ENCODE peak calls at places on chromosomes 4 and X, in four cellular contexts. One of them, this sample, is unnamed.
A peak's percentile ranks its signal among the peaks of the same experiment; 100 is the strongest.

GRCh38 chr4:147831452-147832192 is 99.7 kb downstream of the ARHGAP10 start:
- DNase-seq in foreskin fibroblast: peak; percentile 93
- DNase-seq in endothelial cell: no peak
- DNase-seq in vagina: no peak
- DNase-seq in this sample: no peak

GRCh38 chr4:174559894-174560293 is 37.6 kb upstream of the HPGD start:
- DNase-seq in foreskin fibroblast: no peak
- DNase-seq in endothelial cell: no peak
- DNase-seq in vagina: no peak
- DNase-seq in this sample: no peak

GRCh38 chr4:10013722-10014121 is 7.6 kb downstream of the SLC2A9 start:
- DNase-seq in vagina: no peak
- DNase-seq in endothelial cell: peak; percentile 71
- DNase-seq in foreskin fibroblast: no peak
- DNase-seq in this sample: peak; percentile 77

GRCh38 chr4:30720021-30720655 is at the start of gene PCDH7:
- DNase-seq in foreskin fibroblast: no peak
- DNase-seq in endothelial cell: peak; percentile 26
- DNase-seq in vagina: no peak
- DNase-seq in this sample: peak; percentile 37

GRCh38 chr4:98181815-98182214 is 38.5 kb upstream of the STPG2 start:
- DNase-seq in endothelial cell: no peak
- DNase-seq in vagina: no peak
- DNase-seq in foreskin fibroblast: no peak
- DNase-seq in this sample: no peak

GRCh38 chr4:87073570-87074470 is 139.0 kb downstream of the AFF1 start:
- DNase-seq in foreskin fibroblast: no peak
- DNase-seq in endothelial cell: no peak
- DNase-seq in vagina: no peak
- DNase-seq in this sample: peak; percentile 91

GRCh38 chr4:158238574-158238973 is 28.3 kb downstream of the TMEM144 start:
- DNase-seq in endothelial cell: no peak
- DNase-seq in foreskin fibroblast: no peak
- DNase-seq in vagina: no peak
- DNase-seq in this sample: no peak

GRCh38 chr4:103303011-103303410 is 104.9 kb upstream of the CENPE start:
- DNase-seq in endothelial cell: no peak
- DNase-seq in vagina: no peak
- DNase-seq in foreskin fibroblast: no peak
- DNase-seq in this sample: no peak

GRCh38 chr4:56372774-56373173 is 14.5 kb downstream of the AASDH start:
- DNase-seq in foreskin fibroblast: no peak
- DNase-seq in endothelial cell: no peak
- DNase-seq in vagina: no peak
- DNase-seq in this sample: no peak

GRCh38 chr4:150849016-150849415 is 166.1 kb downstream of the LRBA start:
- DNase-seq in vagina: no peak
- DNase-seq in endothelial cell: no peak
- DNase-seq in foreskin fibroblast: no peak
- DNase-seq in this sample: no peak

GRCh38 chrX:150212672-150213480 is 150.2 kb upstream of the MAMLD1 start:
- DNase-seq in endothelial cell: peak; percentile 3
- DNase-seq in vagina: no peak
- DNase-seq in foreskin fibroblast: no peak
- DNase-seq in this sample: no peak

GRCh38 chr4:119030536-119030890 is 105.1 kb upstream of the MYOZ2 start:
- DNase-seq in vagina: no peak
- DNase-seq in endothelial cell: no peak
- DNase-seq in foreskin fibroblast: no peak
- DNase-seq in this sample: no peak

GRCh38 chr4:42750091-42750490 is 93.2 kb upstream of the ATP8A1 start:
- DNase-seq in vagina: no peak
- DNase-seq in endothelial cell: peak; percentile 15
- DNase-seq in foreskin fibroblast: no peak
- DNase-seq in this sample: peak; percentile 46

GRCh38 chrX:114964374-114964773 is 53.0 kb downstream of the IL13RA2 start:
- DNase-seq in foreskin fibroblast: no peak
- DNase-seq in endothelial cell: no peak
- DNase-seq in vagina: no peak
- DNase-seq in this sample: no peak

GRCh38 chr4:103201724-103202123 is 3.6 kb upstream of the CENPE start:
- DNase-seq in vagina: no peak
- DNase-seq in foreskin fibroblast: no peak
- DNase-seq in endothelial cell: no peak
- DNase-seq in this sample: no peak

GRCh38 chr4:108049406-108049805 is 59.7 kb downstream of the HADH start:
- DNase-seq in foreskin fibroblast: no peak
- DNase-seq in vagina: no peak
- DNase-seq in endothelial cell: no peak
- DNase-seq in this sample: peak; percentile 46

GRCh38 chr4:170007113-170007512 is 19.1 kb downstream of the MFAP3L start:
- DNase-seq in foreskin fibroblast: no peak
- DNase-seq in vagina: no peak
- DNase-seq in endothelial cell: no peak
- DNase-seq in this sample: no peak

GRCh38 chr4:89556596-89557305 is 249.2 kb upstream of the GPRIN3 start:
- DNase-seq in foreskin fibroblast: peak; percentile 51
- DNase-seq in vagina: no peak
- DNase-seq in endothelial cell: no peak
- DNase-seq in this sample: no peak

GRCh38 chr4:130714006-130714405 is 1618.1 kb downstream of the C4orf33 start:
- DNase-seq in vagina: no peak
- DNase-seq in foreskin fibroblast: no peak
- DNase-seq in endothelial cell: no peak
- DNase-seq in this sample: no peak

GRCh38 chr4:7120341-7120740 is 52.5 kb upstream of the GRPEL1 start:
- DNase-seq in vagina: no peak
- DNase-seq in foreskin fibroblast: no peak
- DNase-seq in endothelial cell: no peak
- DNase-seq in this sample: no peak

GRCh38 chr4:87853891-87854290 is 21.1 kb downstream of the MEPE start:
- DNase-seq in endothelial cell: no peak
- DNase-seq in foreskin fibroblast: no peak
- DNase-seq in vagina: no peak
- DNase-seq in this sample: no peak

GRCh38 chr4:5890063-5890727 is 2.7 kb downstream of the CRMP1 start:
- DNase-seq in vagina: no peak
- DNase-seq in endothelial cell: peak; percentile 71
- DNase-seq in foreskin fibroblast: no peak
- DNase-seq in this sample: no peak

GRCh38 chrX:135170877-135171519 is at the start of gene CT55:
- DNase-seq in foreskin fibroblast: no peak
- DNase-seq in endothelial cell: no peak
- DNase-seq in vagina: no peak
- DNase-seq in this sample: no peak

GRCh38 chr4:132770776-132771175 is 378.3 kb upstream of the PCDH10 start:
- DNase-seq in foreskin fibroblast: no peak
- DNase-seq in endothelial cell: no peak
- DNase-seq in vagina: no peak
- DNase-seq in this sample: no peak

GRCh38 chrX:136209016-136209738 is 42.0 kb downstream of the MAP7D3 start:
- DNase-seq in vagina: no peak
- DNase-seq in endothelial cell: peak; percentile 34
- DNase-seq in foreskin fibroblast: no peak
- DNase-seq in this sample: peak; percentile 41

GRCh38 chr4:42671431-42672194 is 14.7 kb upstream of the ATP8A1 start:
- DNase-seq in foreskin fibroblast: no peak
- DNase-seq in vagina: no peak
- DNase-seq in endothelial cell: no peak
- DNase-seq in this sample: peak; percentile 77

GRCh38 chr4:96170198-96170597 is 330.3 kb downstream of the PDHA2 start:
- DNase-seq in foreskin fibroblast: no peak
- DNase-seq in vagina: no peak
- DNase-seq in endothelial cell: no peak
- DNase-seq in this sample: no peak

GRCh38 chr4:7238300-7238960 is 46.1 kb downstream of the SORCS2 start:
- DNase-seq in endothelial cell: no peak
- DNase-seq in vagina: no peak
- DNase-seq in foreskin fibroblast: no peak
- DNase-seq in this sample: peak; percentile 27

GRCh38 chrX:2550288-2551020 is 49.7 kb upstream of the DHRSX start:
- DNase-seq in endothelial cell: no peak
- DNase-seq in vagina: no peak
- DNase-seq in foreskin fibroblast: no peak
- DNase-seq in this sample: no peak

GRCh38 chrX:120015145-120016067 is 62.1 kb downstream of the RHOXF2B start:
- DNase-seq in vagina: no peak
- DNase-seq in foreskin fibroblast: no peak
- DNase-seq in endothelial cell: peak; percentile 3
- DNase-seq in this sample: peak; percentile 4

GRCh38 chrX:3585719-3586118 is 127.7 kb downstream of the PRKX start:
- DNase-seq in foreskin fibroblast: no peak
- DNase-seq in endothelial cell: no peak
- DNase-seq in vagina: no peak
- DNase-seq in this sample: no peak

GRCh38 chr4:1535926-1536578 is 129.8 kb upstream of the NKX1-1 start:
- DNase-seq in endothelial cell: no peak
- DNase-seq in vagina: no peak
- DNase-seq in foreskin fibroblast: no peak
- DNase-seq in this sample: no peak

GRCh38 chr4:32417113-32417704 is 1697.0 kb downstream of the PCDH7 start:
- DNase-seq in endothelial cell: no peak
- DNase-seq in foreskin fibroblast: no peak
- DNase-seq in vagina: no peak
- DNase-seq in this sample: no peak

GRCh38 chr4:89273741-89274141 is 33.9 kb downstream of the GPRIN3 start:
- DNase-seq in vagina: no peak
- DNase-seq in foreskin fibroblast: no peak
- DNase-seq in endothelial cell: no peak
- DNase-seq in this sample: no peak

GRCh38 chrX:39201305-39201990 is 400.2 kb downstream of the MID1IP1 start:
- DNase-seq in endothelial cell: no peak
- DNase-seq in vagina: no peak
- DNase-seq in foreskin fibroblast: no peak
- DNase-seq in this sample: peak; percentile 26

DNA sequence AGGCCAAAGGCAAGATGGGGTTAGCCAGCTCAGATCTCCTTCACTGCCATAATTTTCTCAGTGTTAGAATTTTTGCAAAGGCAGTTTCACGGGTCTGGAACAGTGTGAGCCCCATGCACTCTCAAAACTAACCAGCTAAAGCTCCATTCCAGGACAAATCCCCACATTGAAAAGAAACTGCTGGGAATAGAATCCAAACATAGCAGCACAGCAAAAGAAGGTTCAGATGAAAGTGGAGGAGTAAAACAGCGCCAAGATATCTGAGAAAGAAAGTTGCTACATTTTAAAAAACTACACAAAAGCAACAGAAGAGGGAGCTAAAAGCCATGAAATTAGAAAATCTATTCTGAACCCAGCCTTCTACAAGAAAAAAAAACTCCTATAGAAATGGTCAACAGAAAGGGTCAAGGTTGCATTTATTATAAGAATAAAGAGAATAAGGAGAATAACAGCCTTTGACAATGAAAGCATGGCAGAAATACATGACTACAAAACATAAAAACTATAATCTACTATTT is 39.6 kb upstream of the SLC7A3 start:
- DNase-seq in endothelial cell: no peak
- DNase-seq in foreskin fibroblast: no peak
- DNase-seq in vagina: no peak
- DNase-seq in this sample: no peak
- TF ChIP-seq CTCF in endothelial cell: no peak
- TF ChIP-seq CTCF in foreskin fibroblast: no peak
- TF ChIP-seq CTCF in vagina: no peak
- TF ChIP-seq CTCF in this sample: peak; percentile 40

DNA sequence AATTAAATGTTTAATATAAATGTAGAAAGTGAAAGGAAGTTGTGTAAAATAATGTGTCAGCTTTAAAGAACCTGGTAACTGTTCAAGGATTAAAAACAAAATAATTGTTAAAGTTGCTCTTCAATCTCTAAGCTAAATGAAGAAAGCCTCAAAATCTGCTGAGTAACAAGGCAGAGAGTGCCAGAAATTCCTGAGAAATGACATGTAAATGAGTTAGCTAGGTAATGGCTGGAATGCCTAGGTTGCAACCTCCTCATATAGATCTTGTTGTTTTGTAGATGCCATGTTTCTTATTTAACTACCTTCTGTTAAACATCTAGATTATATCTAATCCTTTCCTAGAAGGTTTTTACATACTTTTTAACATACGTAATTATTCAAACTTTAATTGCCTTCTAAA is 763.6 kb upstream of the AGA start:
- DNase-seq in foreskin fibroblast: no peak
- DNase-seq in endothelial cell: no peak
- DNase-seq in vagina: no peak
- DNase-seq in this sample: no peak
- TF ChIP-seq CTCF in foreskin fibroblast: no peak
- TF ChIP-seq CTCF in endothelial cell: no peak
- TF ChIP-seq CTCF in vagina: no peak
- TF ChIP-seq CTCF in this sample: no peak

DNA sequence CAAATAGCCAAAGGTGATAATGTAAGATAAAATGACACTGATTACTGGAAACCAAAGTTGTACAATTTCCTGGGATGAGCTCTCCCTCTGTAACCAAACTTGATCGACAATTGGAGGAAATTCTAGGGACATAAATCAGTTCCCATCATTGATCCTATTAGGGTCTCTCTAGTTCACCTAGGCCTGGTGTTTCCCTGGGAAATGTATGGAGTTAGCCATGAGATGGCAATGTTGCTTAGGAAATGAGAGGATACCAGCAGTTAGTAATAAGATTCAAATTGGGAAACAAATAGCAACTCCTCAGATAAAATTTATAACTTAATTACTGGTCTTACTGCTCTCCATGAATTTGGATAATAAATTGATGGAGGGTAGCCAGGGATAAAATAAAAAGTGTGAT is 52.2 kb downstream of the SPATA18 start:
- DNase-seq in foreskin fibroblast: no peak
- DNase-seq in vagina: no peak
- DNase-seq in endothelial cell: peak; percentile 26
- DNase-seq in this sample: no peak
- TF ChIP-seq CTCF in foreskin fibroblast: peak; percentile 41
- TF ChIP-seq CTCF in vagina: no peak
- TF ChIP-seq CTCF in endothelial cell: no peak
- TF ChIP-seq CTCF in this sample: no peak

GRCh38 chr4:78345237-78345636 is 206.3 kb upstream of the ANXA3 start:
- DNase-seq in foreskin fibroblast: no peak
- DNase-seq in vagina: no peak
- DNase-seq in endothelial cell: no peak
- DNase-seq in this sample: no peak

GRCh38 chr4:78343682-78344081 is 207.9 kb upstream of the ANXA3 start:
- DNase-seq in endothelial cell: no peak
- DNase-seq in foreskin fibroblast: no peak
- DNase-seq in vagina: no peak
- DNase-seq in this sample: no peak

GRCh38 chr4:78347527-78347926 is 204.0 kb upstream of the ANXA3 start:
- DNase-seq in foreskin fibroblast: no peak
- DNase-seq in vagina: no peak
- DNase-seq in endothelial cell: no peak
- DNase-seq in this sample: no peak

DNA sequence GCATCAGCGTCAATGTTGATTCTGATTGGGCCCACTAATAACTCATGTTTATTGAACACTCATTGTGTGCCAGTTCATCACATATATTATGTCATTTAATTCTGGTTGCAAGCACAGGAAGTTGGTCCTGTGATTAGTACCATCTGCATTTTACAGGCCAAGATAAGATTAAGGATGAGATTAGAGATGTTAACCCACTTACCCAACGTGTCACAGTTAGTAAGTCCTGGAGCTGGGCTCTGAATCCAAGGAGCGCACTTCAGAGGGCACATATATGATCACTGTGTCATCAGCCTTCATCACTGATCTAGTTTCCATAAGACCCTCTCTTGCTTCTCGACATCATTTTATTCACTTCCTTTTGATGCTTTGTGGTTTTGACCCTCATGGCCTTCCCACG is 205.3 kb upstream of the ANXA3 start:
- DNase-seq in vagina: no peak
- DNase-seq in foreskin fibroblast: no peak
- DNase-seq in endothelial cell: no peak
- DNase-seq in this sample: no peak
- TF ChIP-seq CTCF in vagina: no peak
- TF ChIP-seq CTCF in foreskin fibroblast: no peak
- TF ChIP-seq CTCF in endothelial cell: no peak
- TF ChIP-seq CTCF in this sample: no peak